ENCODE peak calls at places on chromosomes 16 and 17, in ten cellular contexts. Y is CD4-positive, CD25-positive, alpha-beta regulatory T cell; A is sigmoid colon; M is PC-9; U is left lung; F is neuronal stem cell; T is mammary epithelial cell; G is OCI-LY7; N is Peyer's patch; C is left ventricle myocardium inferior. B is an unnamed sample.
A peak's percentile ranks its signal among the peaks of the same experiment; 100 is the strongest.

GRCh38 chr17:58575511-58575910 is 61.1 kb upstream of the MTMR4 start:
- DNase-seq in M (peak; percentile 41), T (peak; percentile 84), N (no peak), U (no peak), A (no peak), C (no peak), F (no peak), Y (no peak), G (no peak), B (no peak)

GRCh38 chr17:67518881-67519280 is 141.8 kb downstream of the PITPNC1 start:
- DNase-seq in M (no peak), T (no peak), G (no peak), F (no peak), A (no peak), Y (no peak), U (no peak), N (no peak), C (no peak), B (no peak)

GRCh38 chr17:68085751-68086445 is 50.4 kb downstream of the KPNA2 start:
- DNase-seq in F (no peak), C (no peak), Y (no peak), N (peak; percentile 50), G (peak; percentile 86), A (no peak), T (no peak), U (no peak), M (no peak), B (no peak)

GRCh38 chr17:67601897-67602296 is 115.8 kb upstream of the NOL11 start:
- DNase-seq in F (no peak), N (no peak), A (no peak), U (no peak), G (no peak), Y (no peak), T (no peak), M (no peak), C (no peak), B (no peak)

GRCh38 chr17:77180503-77181330 is 39.9 kb downstream of the SEC14L1 start:
- DNase-seq in N (no peak), A (no peak), U (no peak), F (no peak), G (no peak), C (no peak), Y (no peak), M (no peak), T (no peak), B (no peak)

GRCh38 chr16:66705790-66706505 is 9.4 kb upstream of the CMTM4 start:
- DNase-seq in G (no peak), Y (no peak), A (peak; percentile 81), F (no peak), N (no peak), T (no peak), U (peak; percentile 81), C (peak; percentile 72), M (no peak), B (no peak)

GRCh38 chr17:17546399-17547185 is 44.9 kb downstream of the PEMT start:
- DNase-seq in G (no peak), F (no peak), T (no peak), C (peak; percentile 9), Y (no peak), U (no peak), M (no peak), A (no peak), N (no peak), B (no peak)

GRCh38 chr16:4660454-4661007 is 32.8 kb upstream of the NUDT16L1 start:
- DNase-seq in A (no peak), T (peak; percentile 70), C (peak; percentile 51), U (peak; percentile 82), N (peak; percentile 39), F (no peak), M (no peak), Y (peak; percentile 53), G (no peak), B (peak; percentile 79)

GRCh38 chr16:48366165-48367093 is 18.8 kb downstream of the SIAH1 start:
- DNase-seq in N (peak; percentile 43), T (peak; percentile 85), F (no peak), G (peak; percentile 47), U (no peak), C (no peak), A (peak; percentile 79), Y (peak; percentile 62), M (peak; percentile 48), B (peak; percentile 72)

GRCh38 chr17:45224671-45225050 is 3.0 kb downstream of the FMNL1 start:
- DNase-seq in M (no peak), A (no peak), G (no peak), U (no peak), Y (no peak), N (peak; percentile 61), F (no peak), C (no peak), T (no peak), B (no peak)

GRCh38 chr16:12508054-12508453 is 295.6 kb downstream of the CPPED1 start:
- DNase-seq in Y (no peak), C (no peak), T (no peak), F (no peak), N (no peak), G (no peak), U (no peak), A (peak; percentile 33), M (no peak), B (no peak)

GRCh38 chr16:48318630-48319029 is 66.6 kb downstream of the SIAH1 start:
- DNase-seq in M (no peak), A (no peak), F (no peak), T (no peak), N (peak; percentile 31), Y (peak; percentile 62), U (no peak), C (no peak), G (peak; percentile 58), B (peak; percentile 28)

GRCh38 chr17:82384730-82385429 is 13.3 kb downstream of the UTS2R start:
- DNase-seq in N (no peak), F (no peak), Y (no peak), G (peak; percentile 31), T (peak; percentile 84), C (peak; percentile 79), A (no peak), U (no peak), M (peak; percentile 78), B (no peak)

GRCh38 chr17:44840936-44841335 is 6.7 kb upstream of the HIGD1B start:
- DNase-seq in F (no peak), C (no peak), N (no peak), M (no peak), T (no peak), G (no peak), U (no peak), Y (no peak), A (no peak), B (no peak)

GRCh38 chr16:25395528-25395927 is 137.9 kb upstream of the ZKSCAN2 start:
- DNase-seq in G (no peak), U (no peak), C (no peak), N (no peak), A (no peak), Y (no peak), M (no peak), F (no peak), T (no peak), B (no peak)

GRCh38 chr17:60141111-60142018 is 8.4 kb upstream of the CA4 start:
- DNase-seq in Y (no peak), C (no peak), U (no peak), F (no peak), A (no peak), M (peak; percentile 44), N (no peak), G (no peak), T (no peak), B (no peak)

GRCh38 chr16:12089492-12090161 is 113.1 kb downstream of the SNX29 start:
- DNase-seq in C (peak; percentile 37), U (peak; percentile 71), M (no peak), T (no peak), F (no peak), A (peak; percentile 67), Y (peak; percentile 22), N (peak; percentile 39), G (peak; percentile 63), B (no peak)

GRCh38 chr17:41695134-41695661 is 6.5 kb downstream of the EIF1 start:
- DNase-seq in N (no peak), G (no peak), F (no peak), Y (peak; percentile 22), A (no peak), C (no peak), T (no peak), U (no peak), M (no peak), B (no peak)
- H3K27ac ChIP-seq in N (no peak overlapping the region), G (no peak overlapping the region), F (no peak overlapping the region), Y (no peak overlapping the region), A (peak overlapping the region; percentile 40), C (peak overlapping the region; percentile 71), T (no peak overlapping the region), U (no peak overlapping the region), M (no peak overlapping the region), B (no peak overlapping the region)

GRCh38 chr16:89552329-89552728 is 8.2 kb upstream of the RPL13 start:
- DNase-seq in Y (no peak), U (no peak), C (no peak), A (no peak), N (no peak), G (no peak), F (no peak), T (no peak), M (no peak), B (no peak)

GRCh38 chr16:89554343-89554742 is 6.1 kb upstream of the RPL13 start:
- DNase-seq in A (no peak), F (no peak), Y (no peak), C (no peak), N (no peak), U (no peak), T (no peak), G (no peak), M (no peak), B (no peak)

GRCh38 chr16:89555265-89555664 is 5.2 kb upstream of the RPL13 start:
- DNase-seq in G (no peak), T (no peak), N (no peak), U (no peak), A (no peak), Y (no peak), C (no peak), F (no peak), M (no peak), B (no peak)

GRCh38 chr16:89553733-89554132 is 6.7 kb upstream of the RPL13 start:
- DNase-seq in C (no peak), G (no peak), U (no peak), A (no peak), F (no peak), M (no peak), T (no peak), Y (no peak), N (no peak), B (no peak)

GRCh38 chr16:89552913-89553312 is 7.6 kb upstream of the RPL13 start:
- DNase-seq in N (no peak), C (no peak), A (no peak), F (no peak), U (no peak), M (no peak), G (no peak), Y (no peak), T (no peak), B (no peak)
- H3K36me3 ChIP-seq in N (no peaks in the 10 kb centered on the region), C (peaks cover 90% of the 10 kb centered on the region), A (peaks cover 36% of the 10 kb centered on the region), F (peaks cover 48% of the 10 kb centered on the region), U (peaks cover 95% of the 10 kb centered on the region), M (peaks cover 8% of the 10 kb centered on the region), G (peaks cover 64% of the 10 kb centered on the region), Y (peaks cover 29% of the 10 kb centered on the region), T (peaks cover 21% of the 10 kb centered on the region), B (peaks cover 12% of the 10 kb centered on the region)

GRCh38 chr16:65543781-65544740 is 422.2 kb upstream of the CDH11 start:
- DNase-seq in N (no peak), T (no peak), M (no peak), G (no peak), C (no peak), A (no peak), F (no peak), Y (no peak), U (no peak), B (no peak)
- H3K4me1 ChIP-seq in N (no peaks in the 10 kb centered on the region), T (peaks cover 43% of the 10 kb centered on the region), M (no peaks in the 10 kb centered on the region), G (no peaks in the 10 kb centered on the region), C (peaks cover 26% of the 10 kb centered on the region), A (peaks cover 15% of the 10 kb centered on the region), F (no peaks in the 10 kb centered on the region), Y (no peaks in the 10 kb centered on the region), U (peaks cover 3% of the 10 kb centered on the region), B (no peaks in the 10 kb centered on the region)

GRCh38 chr16:24098896-24099295 is 157.2 kb upstream of the CACNG3 start:
- DNase-seq in N (no peak), U (no peak), A (no peak), C (no peak), M (no peak), Y (no peak), T (no peak), G (no peak), F (no peak), B (no peak)
- H3K27ac ChIP-seq in N (no peak overlapping the region), U (no peak overlapping the region), A (no peak overlapping the region), C (no peak overlapping the region), M (no peak overlapping the region), Y (no peak overlapping the region), T (no peak overlapping the region), G (no peak overlapping the region), F (no peak overlapping the region), B (no peak overlapping the region)

B was measured in CD8-positive, alpha-beta T cell.